ENCODE peak calls at places on chromosome 11, in seven cellular contexts. K, Q, Y, U, C, G and F are unnamed samples.

GRCh38 chr11:36312593-36312990 is 16.5 kb downstream of the PRR5L start:
- DNase-seq in K (peak), Q (no peak), Y (no peak), U (peak), C (peak), G (no peak), F (no peak)

GRCh38 chr11:91857194-91857593 is 367.4 kb upstream of the FAT3 start:
- DNase-seq in K (no peak), Q (no peak), Y (no peak), U (peak), C (no peak), G (no peak), F (no peak)

GRCh38 chr11:35031869-35032268 is 107.1 kb upstream of the CD44 start:
- DNase-seq in K (peak), Q (no peak), Y (no peak), U (peak), C (peak), G (no peak), F (no peak)

GRCh38 chr11:74783241-74783871 is 34.7 kb downstream of the RNF169 start:
- DNase-seq in K (peak), Q (no peak), Y (no peak), U (peak), C (peak), G (no peak), F (no peak)

GRCh38 chr11:76637491-76638266 is 32.9 kb downstream of the LRRC32 start:
- DNase-seq in K (no peak), Q (peak), Y (no peak), U (no peak), C (no peak), G (peak), F (no peak)

GRCh38 chr11:104771782-104772181 is 126.5 kb downstream of the CASP12 start:
- DNase-seq in K (no peak), Q (no peak), Y (no peak), U (peak), C (no peak), G (no peak), F (no peak)

GRCh38 chr11:75270896-75271415 is 30.4 kb downstream of the TPBGL start:
- DNase-seq in K (no peak), Q (peak), Y (no peak), U (peak), C (peak), G (peak), F (peak)

GRCh38 chr11:69599502-69599901 is 41.5 kb upstream of the CCND1 start:
- DNase-seq in K (no peak), Q (no peak), Y (no peak), U (no peak), C (no peak), G (no peak), F (no peak)

GRCh38 chr11:3108183-3108721 is 51.0 kb upstream of the CARS1 start:
- DNase-seq in K (no peak), Q (no peak), Y (no peak), U (no peak), C (no peak), G (peak), F (no peak)

GRCh38 chr11:124800226-124800929 is at the start of gene MSANTD2:
- DNase-seq in K (peak), Q (peak), Y (peak), U (peak), C (peak), G (peak), F (peak)

GRCh38 chr11:74319139-74319538 is 7.7 kb upstream of the P4HA3 start:
- DNase-seq in K (no peak), Q (no peak), Y (no peak), U (peak), C (peak), G (no peak), F (no peak)

GRCh38 chr11:44582641-44583352 is 17.3 kb downstream of the CD82 start:
- DNase-seq in K (no peak), Q (no peak), Y (no peak), U (no peak), C (no peak), G (no peak), F (no peak)

GRCh38 chr11:61266602-61267001 is 25.6 kb downstream of the PGA5 start:
- DNase-seq in K (peak), Q (no peak), Y (no peak), U (no peak), C (no peak), G (no peak), F (no peak)

GRCh38 chr11:87878373-87878779 is 296.9 kb downstream of the RAB38 start:
- DNase-seq in K (peak), Q (no peak), Y (peak), U (peak), C (peak), G (no peak), F (no peak)

GRCh38 chr11:81255905-81256304 is 1477.8 kb downstream of the FAM181B start:
- DNase-seq in K (no peak), Q (no peak), Y (no peak), U (peak), C (no peak), G (no peak), F (no peak)

GRCh38 chr11:15123849-15124248 is 9.1 kb downstream of the INSC start:
- DNase-seq in K (no peak), Q (no peak), Y (no peak), U (peak), C (peak), G (no peak), F (no peak)

GRCh38 chr11:74570266-74571061 is 21.9 kb upstream of the POLD3 start:
- DNase-seq in K (peak), Q (no peak), Y (peak), U (peak), C (peak), G (no peak), F (peak)

GRCh38 chr11:46918087-46918751 is at the start of gene LRP4:
- DNase-seq in K (peak), Q (peak), Y (peak), U (no peak), C (peak), G (no peak), F (no peak)

GRCh38 chr11:35214792-35215193 is 75.8 kb downstream of the CD44 start:
- DNase-seq in K (peak), Q (no peak), Y (no peak), U (peak), C (peak), G (no peak), F (no peak)

GRCh38 chr11:76653674-76654309 is 16.8 kb downstream of the LRRC32 start:
- DNase-seq in K (no peak), Q (peak), Y (peak), U (no peak), C (no peak), G (peak), F (no peak)

GRCh38 chr11:123549901-123550619 is 104.4 kb downstream of the SCN3B start:
- DNase-seq in K (no peak), Q (no peak), Y (no peak), U (no peak), C (no peak), G (no peak), F (no peak)

GRCh38 chr11:34155057-34155758 is 49.8 kb downstream of the NAT10 start:
- DNase-seq in K (no peak), Q (no peak), Y (no peak), U (no peak), C (no peak), G (no peak), F (no peak)

GRCh38 chr11:106386519-106386918 is 309.1 kb downstream of the AASDHPPT start:
- DNase-seq in K (no peak), Q (no peak), Y (no peak), U (no peak), C (no peak), G (no peak), F (no peak)

GRCh38 chr11:71988050-71988449 is 10.7 kb upstream of the IL18BP start:
- DNase-seq in K (no peak), Q (no peak), Y (no peak), U (no peak), C (no peak), G (no peak), F (no peak)

GRCh38 chr11:75593337-75593915 is 31.4 kb downstream of the SERPINH1 start:
- DNase-seq in K (no peak), Q (no peak), Y (no peak), U (no peak), C (no peak), G (no peak), F (no peak)

GRCh38 chr11:75862437-75862836 is 47.4 kb downstream of the UVRAG start:
- DNase-seq in K (no peak), Q (no peak), Y (no peak), U (no peak), C (no peak), G (no peak), F (no peak)

GRCh38 chr11:72792437-72793021 is 1.3 kb downstream of the STARD10 start:
- DNase-seq in K (no peak), Q (no peak), Y (no peak), U (no peak), C (no peak), G (no peak), F (no peak)

GRCh38 chr11:44532809-44533208 is 32.7 kb upstream of the CD82 start:
- DNase-seq in K (no peak), Q (no peak), Y (no peak), U (no peak), C (no peak), G (peak), F (no peak)

GRCh38 chr11:116224154-116224888 is 548.5 kb downstream of the BUD13 start:
- DNase-seq in K (peak), Q (no peak), Y (peak), U (no peak), C (peak), G (peak), F (peak)